ENCODE peak calls at places on chromosomes 7 and 10, in four cellular contexts. One of them, this sample, is unnamed.

GRCh38 chr10:62063795-62064472 is 162.4 kb downstream of the ARID5B start:
- DNase-seq in GM12878: no peak
- DNase-seq in K562: peak
- DNase-seq in HepG2: no peak
- DNase-seq in this sample: no peak

GRCh38 chr7:41315764-41316163 is 387.1 kb downstream of the INHBA start:
- DNase-seq in K562: no peak
- DNase-seq in GM12878: no peak
- DNase-seq in HepG2: no peak
- DNase-seq in this sample: no peak

GRCh38 chr10:99329891-99330674 is 927 bp downstream of the CNNM1 start:
- DNase-seq in K562: no peak
- DNase-seq in GM12878: no peak
- DNase-seq in HepG2: no peak
- DNase-seq in this sample: peak

GRCh38 chr7:102864958-102865357 is 47.8 kb upstream of the LRRC17 start:
- DNase-seq in HepG2: no peak
- DNase-seq in K562: no peak
- DNase-seq in GM12878: no peak
- DNase-seq in this sample: no peak

GRCh38 chr7:47477191-47478016 is 104.5 kb downstream of the TNS3 start:
- DNase-seq in GM12878: no peak
- DNase-seq in K562: no peak
- DNase-seq in HepG2: no peak
- DNase-seq in this sample: no peak

GRCh38 chr10:125146791-125147604 is 13.4 kb downstream of the CTBP2 start:
- DNase-seq in K562: no peak
- DNase-seq in HepG2: no peak
- DNase-seq in GM12878: no peak
- DNase-seq in this sample: no peak

GRCh38 chr10:130545122-130545521 is 408.9 kb downstream of the GLRX3 start:
- DNase-seq in K562: no peak
- DNase-seq in GM12878: no peak
- DNase-seq in HepG2: no peak
- DNase-seq in this sample: no peak

GRCh38 chr10:65684896-65685295 is 1240.9 kb upstream of the LRRTM3 start:
- DNase-seq in K562: no peak
- DNase-seq in GM12878: no peak
- DNase-seq in HepG2: peak
- DNase-seq in this sample: no peak

GRCh38 chr7:100489824-100490223 is 6.1 kb downstream of the NYAP1 start:
- DNase-seq in GM12878: no peak
- DNase-seq in K562: peak
- DNase-seq in HepG2: peak
- DNase-seq in this sample: peak

GRCh38 chr7:99086532-99086931 is 57.4 kb downstream of the SMURF1 start:
- DNase-seq in HepG2: no peak
- DNase-seq in K562: no peak
- DNase-seq in GM12878: no peak
- DNase-seq in this sample: no peak

GRCh38 chr7:951881-952547 is 2.5 kb downstream of the ADAP1 start:
- DNase-seq in K562: no peak
- DNase-seq in GM12878: no peak
- DNase-seq in HepG2: no peak
- DNase-seq in this sample: no peak

GRCh38 chr10:129191848-129192247 is 275.2 kb upstream of the MGMT start:
- DNase-seq in GM12878: no peak
- DNase-seq in HepG2: no peak
- DNase-seq in K562: no peak
- DNase-seq in this sample: no peak

GRCh38 chr10:70974351-70974901 is 86.1 kb upstream of the PCBD1 start:
- DNase-seq in GM12878: no peak
- DNase-seq in K562: peak
- DNase-seq in HepG2: no peak
- DNase-seq in this sample: peak

GRCh38 chr10:69057261-69057950 is 30.5 kb upstream of the SRGN start:
- DNase-seq in HepG2: peak
- DNase-seq in K562: no peak
- DNase-seq in GM12878: no peak
- DNase-seq in this sample: no peak

GRCh38 chr10:124686707-124687376 is 57.3 kb downstream of the FAM53B start:
- DNase-seq in HepG2: no peak
- DNase-seq in K562: no peak
- DNase-seq in GM12878: no peak
- DNase-seq in this sample: no peak

GRCh38 chr7:158023157-158023556 is 564.5 kb downstream of the PTPRN2 start:
- DNase-seq in K562: no peak
- DNase-seq in GM12878: no peak
- DNase-seq in HepG2: no peak
- DNase-seq in this sample: no peak

GRCh38 chr10:89251417-89252224 is at the start of gene LIPA:
- DNase-seq in HepG2: peak
- DNase-seq in K562: no peak
- DNase-seq in GM12878: peak
- DNase-seq in this sample: peak
- TF ChIP-seq EP300 in HepG2: no peak
- TF ChIP-seq EP300 in K562: no peak
- TF ChIP-seq EP300 in GM12878: no peak
- TF ChIP-seq EP300 in this sample: no peak

GRCh38 chr10:103845983-103846382 is 9.4 kb downstream of the SH3PXD2A start:
- DNase-seq in GM12878: no peak
- DNase-seq in K562: no peak
- DNase-seq in HepG2: no peak
- DNase-seq in this sample: no peak
- TF ChIP-seq JUNB in GM12878: no peak
- TF ChIP-seq JUNB in K562: no peak
- TF ChIP-seq JUNB in HepG2: no peak
- TF ChIP-seq JUNB in this sample: no peak

GRCh38 chr7:132095111-132095765 is 481.0 kb downstream of the PLXNA4 start:
- DNase-seq in GM12878: no peak
- DNase-seq in K562: no peak
- DNase-seq in HepG2: no peak
- DNase-seq in this sample: no peak
- TF ChIP-seq EP300 in GM12878: no peak
- TF ChIP-seq EP300 in K562: no peak
- TF ChIP-seq EP300 in HepG2: no peak
- TF ChIP-seq EP300 in this sample: no peak

GRCh38 chr10:72821606-72822005 is 71.9 kb upstream of the OIT3 start:
- DNase-seq in K562: no peak
- DNase-seq in GM12878: no peak
- DNase-seq in HepG2: no peak
- DNase-seq in this sample: no peak
- TF ChIP-seq JUNB in K562: no peak
- TF ChIP-seq JUNB in GM12878: no peak
- TF ChIP-seq JUNB in HepG2: no peak
- TF ChIP-seq JUNB in this sample: no peak

GRCh38 chr10:121158988-121159579 is 307.9 kb downstream of the WDR11 start:
- DNase-seq in GM12878: no peak
- DNase-seq in K562: no peak
- DNase-seq in HepG2: peak
- DNase-seq in this sample: no peak
- TF ChIP-seq EP300 in GM12878: no peak
- TF ChIP-seq EP300 in K562: no peak
- TF ChIP-seq EP300 in HepG2: no peak
- TF ChIP-seq EP300 in this sample: no peak

GRCh38 chr7:156318426-156318825 is 322.1 kb upstream of the RNF32 start:
- DNase-seq in GM12878: no peak
- DNase-seq in HepG2: no peak
- DNase-seq in K562: no peak
- DNase-seq in this sample: no peak
- TF ChIP-seq JUNB in GM12878: no peak
- TF ChIP-seq JUNB in HepG2: no peak
- TF ChIP-seq JUNB in K562: no peak
- TF ChIP-seq JUNB in this sample: no peak

GRCh38 chr7:23332881-23333612 is 33.9 kb downstream of the MALSU1 start:
- DNase-seq in GM12878: no peak
- DNase-seq in HepG2: no peak
- DNase-seq in K562: no peak
- DNase-seq in this sample: no peak

GRCh38 chr7:23335141-23335540 is 36.0 kb downstream of the MALSU1 start:
- DNase-seq in GM12878: no peak
- DNase-seq in HepG2: peak
- DNase-seq in K562: no peak
- DNase-seq in this sample: no peak

GRCh38 chr7:23335621-23336020 is 36.5 kb downstream of the MALSU1 start:
- DNase-seq in K562: no peak
- DNase-seq in GM12878: no peak
- DNase-seq in HepG2: no peak
- DNase-seq in this sample: no peak

GRCh38 chr7:23333671-23334246 is 34.6 kb downstream of the MALSU1 start:
- DNase-seq in GM12878: no peak
- DNase-seq in K562: no peak
- DNase-seq in HepG2: no peak
- DNase-seq in this sample: peak

GRCh38 chr7:23334482-23335056 is 35.4 kb downstream of the MALSU1 start:
- DNase-seq in HepG2: peak
- DNase-seq in K562: no peak
- DNase-seq in GM12878: no peak
- DNase-seq in this sample: peak
- TF ChIP-seq EP300 in HepG2: peak
- TF ChIP-seq EP300 in K562: no peak
- TF ChIP-seq EP300 in GM12878: no peak
- TF ChIP-seq EP300 in this sample: peak

GRCh38 chr7:28666144-28666543 is 253.8 kb downstream of the CREB5 start:
- DNase-seq in HepG2: no peak
- DNase-seq in GM12878: no peak
- DNase-seq in K562: no peak
- DNase-seq in this sample: no peak
- TF ChIP-seq JUNB in HepG2: no peak
- TF ChIP-seq JUNB in GM12878: no peak
- TF ChIP-seq JUNB in K562: no peak
- TF ChIP-seq JUNB in this sample: no peak